ENCODE peak calls at places on chromosomes 11 and 22, in four cellular contexts. O, D, K and F are unnamed samples.

GRCh38 chr11:12279672-12280108 is 97.7 kb upstream of the PARVA start:
- DNase-seq in D (no peak), K (no peak), O (no peak), F (no peak)

GRCh38 chr11:70543611-70544010 is 145.3 kb downstream of the CTTN start:
- DNase-seq in K (no peak), D (no peak), O (no peak), F (no peak)

GRCh38 chr22:24578355-24579241 is 14.3 kb downstream of the LRRC75B start:
- DNase-seq in D (peak; percentile 98), O (no peak), K (no peak), F (no peak)

GRCh38 chr22:37561209-37562048 is 1.1 kb downstream of the CDC42EP1 start:
- DNase-seq in D (peak; percentile 85), K (peak; percentile 70), O (peak; percentile 75), F (no peak)

GRCh38 chr22:30254307-30254706 is 7.7 kb upstream of the LIF start:
- DNase-seq in D (no peak), O (no peak), K (no peak), F (no peak)

GRCh38 chr11:101915811-101916291 is 471 bp downstream of the ANGPTL5 start:
- DNase-seq in K (no peak), D (no peak), O (no peak), F (no peak)

GRCh38 chr11:2758751-2759150 is 59.0 kb upstream of the KCNQ1OT1 start:
- DNase-seq in O (no peak), D (no peak), K (no peak), F (no peak)

GRCh38 chr22:17881366-17881765 is 107.1 kb upstream of the BID start:
- DNase-seq in O (no peak), K (no peak), D (no peak), F (no peak)

GRCh38 chr11:40597546-40598113 is 861.8 kb downstream of the LRRC4C start:
- DNase-seq in O (no peak), D (no peak), K (no peak), F (no peak)

GRCh38 chr11:19853016-19853415 is 140.4 kb downstream of the NAV2 start:
- DNase-seq in D (no peak), K (no peak), O (no peak), F (no peak)

GRCh38 chr11:64340671-64341335 is 799 bp downstream of the CCDC88B start:
- DNase-seq in D (no peak), K (no peak), O (peak; percentile 82), F (no peak)

GRCh38 chr11:96949464-96949863 is 559.7 kb downstream of the JRKL start:
- DNase-seq in O (no peak), K (no peak), D (no peak), F (no peak)

GRCh38 chr22:48605856-48606255 is 1221.8 kb downstream of the BRD1 start:
- DNase-seq in K (no peak), O (no peak), D (peak; percentile 38), F (no peak)

GRCh38 chr22:40594924-40595323 is 41.6 kb downstream of the MRTFA start:
- DNase-seq in K (no peak), D (peak; percentile 33), O (no peak), F (no peak)

GRCh38 chr11:74755395-74755995 is 6.8 kb downstream of the RNF169 start:
- DNase-seq in K (no peak), O (no peak), D (no peak), F (no peak)

GRCh38 chr11:36110698-36111410 is 167.0 kb downstream of the LDLRAD3 start:
- DNase-seq in K (no peak), O (no peak), D (no peak), F (no peak)

GRCh38 chr11:36105743-36106581 is 162.1 kb downstream of the LDLRAD3 start:
- DNase-seq in D (no peak), O (no peak), K (no peak), F (no peak)

GRCh38 chr11:36108812-36109498 is 165.1 kb downstream of the LDLRAD3 start:
- DNase-seq in K (no peak), D (no peak), O (no peak), F (no peak)

GRCh38 chr11:36109499-36109849 is 165.6 kb downstream of the LDLRAD3 start:
- DNase-seq in O (no peak), K (no peak), D (no peak), F (no peak)

GRCh38 chr11:36109850-36110606 is 166.2 kb downstream of the LDLRAD3 start:
- DNase-seq in K (peak; percentile 62), D (no peak), O (no peak), F (no peak)
- TF ChIP-seq HDAC6 in K (no peak), D (no peak), O (no peak), F (no peak)

GRCh38 chr11:130827697-130828377 is 88.4 kb downstream of the SNX19 start:
- DNase-seq in D (peak; percentile 57), K (peak; percentile 66), O (peak; percentile 28), F (no peak)
- TF ChIP-seq HDAC6 in D (no peak), K (no peak), O (no peak), F (no peak)

DNA sequence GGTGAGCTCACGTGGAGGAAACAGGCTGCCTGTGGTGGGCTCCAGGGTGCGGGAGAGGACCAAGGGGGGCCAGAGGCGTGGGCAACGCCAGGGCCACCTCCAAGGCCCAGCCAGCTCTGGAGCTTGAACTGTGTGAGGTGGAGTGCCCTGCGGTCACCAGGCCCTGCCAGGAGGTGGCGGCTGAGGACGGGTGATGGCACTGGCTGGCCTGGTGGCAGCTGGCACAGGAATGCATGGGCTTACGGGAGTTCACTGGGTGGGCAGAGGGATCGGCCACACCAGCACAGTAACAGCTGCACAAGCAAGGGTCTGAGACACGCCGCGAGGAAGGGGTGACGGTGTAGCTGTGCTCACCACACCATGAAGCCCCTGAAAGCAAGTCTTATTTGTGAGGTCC is 15.8 kb downstream of the TOLLIP start:
- DNase-seq in O (no peak), D (no peak), K (no peak), F (no peak)
- TF ChIP-seq HDAC6 in O (no peak), D (no peak), K (no peak), F (no peak)

GRCh38 chr11:121544956-121545355 is 92.2 kb upstream of the SORL1-AS1 start:
- DNase-seq in D (no peak), K (no peak), O (no peak), F (no peak)
- TF ChIP-seq HDAC6 in D (no peak), K (no peak), O (no peak), F (no peak)

GRCh38 chr11:124779568-124779967 is 17.5 kb upstream of the ESAM start:
- DNase-seq in O (no peak), D (no peak), K (no peak), F (no peak)
- TF ChIP-seq HDAC6 in O (no peak), D (no peak), K (no peak), F (no peak)

DNA sequence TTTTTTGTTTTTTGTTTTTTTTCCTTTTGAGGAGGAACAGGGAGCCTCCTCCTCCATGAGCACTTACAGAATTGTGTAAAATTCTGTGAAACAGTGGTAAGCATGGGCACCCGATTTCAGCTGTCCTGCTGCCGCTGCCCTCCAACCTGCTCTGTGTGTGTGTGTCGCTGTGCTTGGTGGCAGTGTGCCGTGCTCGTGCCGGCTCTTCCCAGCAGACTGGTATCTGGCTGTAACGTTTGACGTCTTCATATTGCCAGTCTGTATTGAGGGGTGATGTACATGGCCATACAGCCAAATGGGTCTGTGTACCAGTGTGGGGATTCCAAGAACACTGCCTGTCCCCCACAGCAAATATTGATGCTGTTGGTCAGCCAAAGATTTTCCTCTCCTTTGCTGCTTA is 97.1 kb downstream of the CWC15 start:
- DNase-seq in K (no peak), D (no peak), O (no peak), F (no peak)
- TF ChIP-seq HDAC6 in K (no peak), D (no peak), O (no peak), F (no peak)